ENCODE peak calls at places on chromosomes 11 and 22, in six cellular contexts. D, L, X, N, K and O are unnamed samples.

GRCh38 chr11:78889698-78890097 is 315.0 kb upstream of the NARS2 start:
- DNase-seq in D (no peak), L (no peak), X (no peak), N (no peak), K (no peak), O (no peak)

GRCh38 chr22:19520007-19520406 is 4.2 kb downstream of the CLDN5 start:
- DNase-seq in D (no peak), L (no peak), X (no peak), N (no peak), K (no peak), O (no peak)

GRCh38 chr11:92702037-92702436 is 267.4 kb upstream of the MTNR1B start:
- DNase-seq in D (no peak), L (no peak), X (peak), N (no peak), K (no peak), O (no peak)

GRCh38 chr22:23376256-23376655 is 195.9 kb downstream of the BCR start:
- DNase-seq in D (peak), L (peak), X (peak), N (no peak), K (no peak), O (no peak)

GRCh38 chr11:72556433-72556832 is 117.8 kb downstream of the PDE2A start:
- DNase-seq in D (no peak), L (no peak), X (no peak), N (no peak), K (no peak), O (no peak)

GRCh38 chr22:38766076-38766777 is 10.4 kb upstream of the SUN2 start:
- DNase-seq in D (no peak), L (peak), X (peak), N (no peak), K (peak), O (peak)

GRCh38 chr11:130691581-130691980 is 224.7 kb downstream of the SNX19 start:
- DNase-seq in D (no peak), L (no peak), X (no peak), N (no peak), K (no peak), O (no peak)

GRCh38 chr11:14261094-14261493 is 97.9 kb downstream of the RRAS2 start:
- DNase-seq in D (no peak), L (no peak), X (no peak), N (no peak), K (no peak), O (no peak)

GRCh38 chr11:132037961-132038360 is 667.5 kb downstream of the NTM start:
- DNase-seq in D (no peak), L (no peak), X (no peak), N (no peak), K (no peak), O (no peak)

GRCh38 chr11:65401073-65401802 is 14.8 kb downstream of the FRMD8 start:
- DNase-seq in D (no peak), L (no peak), X (no peak), N (no peak), K (no peak), O (no peak)

GRCh38 chr11:78768947-78769346 is 194.3 kb upstream of the NARS2 start:
- DNase-seq in D (no peak), L (no peak), X (no peak), N (no peak), K (no peak), O (no peak)

GRCh38 chr11:68313574-68314202 is 1.3 kb downstream of the LRP5 start:
- DNase-seq in D (no peak), L (no peak), X (peak), N (no peak), K (peak), O (no peak)

GRCh38 chr11:72828081-72828567 is 13.9 kb downstream of the ATG16L2 start:
- DNase-seq in D (no peak), L (no peak), X (peak), N (no peak), K (no peak), O (no peak)

GRCh38 chr22:38419121-38419863 is 35.7 kb downstream of the KCNJ4 start:
- DNase-seq in D (no peak), L (no peak), X (no peak), N (no peak), K (no peak), O (no peak)

GRCh38 chr22:30637701-30638114 is 2.1 kb downstream of the SLC35E4 start:
- DNase-seq in D (no peak), L (no peak), X (peak), N (no peak), K (no peak), O (no peak)

GRCh38 chr11:82754410-82754809 is 20.7 kb upstream of the FAM181B start:
- DNase-seq in D (no peak), L (no peak), X (no peak), N (no peak), K (no peak), O (no peak)

GRCh38 chr22:49261616-49262015 is 566.1 kb downstream of the BRD1 start:
- DNase-seq in D (no peak), L (no peak), X (no peak), N (no peak), K (no peak), O (no peak)

GRCh38 chr22:32457031-32457430 is 7.2 kb downstream of the BPIFC start:
- DNase-seq in D (no peak), L (no peak), X (no peak), N (no peak), K (no peak), O (no peak)

GRCh38 chr11:131691558-131692041 is 321.2 kb downstream of the NTM start:
- DNase-seq in D (peak), L (no peak), X (peak), N (no peak), K (peak), O (no peak)

GRCh38 chr22:17368727-17369552 is at the start of gene CECR2:
- DNase-seq in D (peak), L (peak), X (no peak), N (no peak), K (peak), O (no peak)

GRCh38 chr22:45638197-45638596 is 33.4 kb upstream of the ATXN10 start:
- DNase-seq in D (no peak), L (no peak), X (no peak), N (no peak), K (no peak), O (no peak)